ENCODE peak calls at places on chromosomes 1 and 21, in six cellular contexts. O is CD4-positive, CD25-positive, alpha-beta regulatory T cell; E is HCEC 1CT; S is NCI-H2029; R is H4; N is iPS DF 19.7. Y is an unnamed sample.

GRCh38 chr1:248696775-248697174 is 5.8 kb downstream of the OR14I1 start:
- DNase-seq in O (no peak), N (no peak), R (no peak), S (no peak), E (no peak), Y (no peak)

GRCh38 chr1:207040181-207040533 is 7.6 kb upstream of the C1orf116 start:
- DNase-seq in R (no peak), E (peak), O (no peak), N (no peak), S (no peak), Y (no peak)

GRCh38 chr21:45405271-45405818 is 380 bp downstream of the COL18A1 start:
- DNase-seq in S (no peak), O (no peak), R (no peak), N (no peak), E (no peak), Y (no peak)

GRCh38 chr1:183328371-183328770 is 89.8 kb downstream of the NMNAT2 start:
- DNase-seq in R (no peak), E (no peak), S (no peak), N (no peak), O (no peak), Y (no peak)

GRCh38 chr21:15272591-15272990 is 207.8 kb upstream of the NRIP1 start:
- DNase-seq in S (no peak), N (no peak), E (no peak), R (no peak), O (no peak), Y (no peak)

GRCh38 chr21:28233536-28234220 is 759.0 kb downstream of the LTN1 start:
- DNase-seq in O (no peak), R (no peak), E (no peak), N (no peak), S (no peak), Y (no peak)

GRCh38 chr1:173477286-173478098 is at the start of gene PRDX6:
- DNase-seq in R (peak), S (peak), E (peak), O (no peak), N (peak), Y (peak)

GRCh38 chr1:58649555-58649954 is 50.3 kb downstream of the MYSM1 start:
- DNase-seq in E (no peak), O (peak), S (peak), N (no peak), R (no peak), Y (peak)

GRCh38 chr1:230937370-230937769 is 41.3 kb downstream of the TTC13 start:
- DNase-seq in O (no peak), E (peak), N (no peak), R (no peak), S (no peak), Y (no peak)

GRCh38 chr1:24321712-24322635 is 2.8 kb downstream of the GRHL3 start:
- DNase-seq in O (peak), N (no peak), R (peak), S (no peak), E (peak), Y (peak)

GRCh38 chr1:9793291-9793690 is 30.5 kb downstream of the CLSTN1 start:
- DNase-seq in N (no peak), E (no peak), R (no peak), S (no peak), O (no peak), Y (no peak)

GRCh38 chr1:28147264-28148094 is 29.0 kb downstream of the PTAFR start:
- DNase-seq in O (no peak), R (no peak), S (no peak), N (peak), E (no peak), Y (no peak)

GRCh38 chr1:206021796-206022365 is 1.8 kb downstream of the CTSE start:
- DNase-seq in S (no peak), N (no peak), E (peak), O (no peak), R (no peak), Y (no peak)

GRCh38 chr1:83998205-83998598 is 730 bp downstream of the TTLL7 start:
- DNase-seq in R (no peak), S (no peak), N (no peak), O (no peak), E (no peak), Y (no peak)

GRCh38 chr1:41361495-41362356 is 492 bp downstream of the FOXO6 start:
- DNase-seq in S (peak), N (no peak), E (no peak), R (no peak), O (peak), Y (no peak)

GRCh38 chr1:199463521-199464127 is 563.9 kb upstream of the NR5A2 start:
- DNase-seq in O (peak), R (peak), S (peak), E (peak), N (peak), Y (peak)

GRCh38 chr1:39491146-39491921 is at the start of gene BMP8A:
- DNase-seq in S (peak), R (no peak), N (no peak), E (no peak), O (peak), Y (peak)

GRCh38 chr1:23126801-23127200 is 41.9 kb downstream of the LUZP1 start:
- DNase-seq in S (no peak), R (no peak), O (no peak), N (no peak), E (peak), Y (no peak)

GRCh38 chr21:15127437-15127836 is 62.6 kb upstream of the NRIP1 start:
- DNase-seq in E (no peak), N (no peak), O (no peak), S (no peak), R (no peak), Y (no peak)

Y was measured in Jurkat, Clone E6-1.